ENCODE peak calls at places on chromosomes 5 and 9, in ten cellular contexts. O, D, H, C, L, P, Q, N, U and R are unnamed samples.

GRCh38 chr9:16154570-16155078 is 601.8 kb downstream of the CCDC171 start:
- DNase-seq in O (peak), D (peak), H (no peak), C (peak), L (no peak), P (peak), Q (no peak), N (no peak), U (no peak), R (peak)

GRCh38 chr5:29077451-29077850 is 2039.1 kb upstream of the CDH9 start:
- DNase-seq in O (no peak), D (no peak), H (no peak), C (no peak), L (no peak), P (no peak), Q (no peak), N (no peak), U (peak), R (no peak)

GRCh38 chr5:143583385-143583784 is 179.9 kb upstream of the NR3C1 start:
- DNase-seq in O (peak), D (no peak), H (no peak), C (no peak), L (no peak), P (peak), Q (no peak), N (no peak), U (no peak), R (no peak)

GRCh38 chr5:73957397-73958001 is 331.5 kb downstream of the ARHGEF28 start:
- DNase-seq in O (no peak), D (no peak), H (no peak), C (no peak), L (no peak), P (no peak), Q (no peak), N (no peak), U (no peak), R (no peak)

GRCh38 chr9:114643906-114644305 is 13.7 kb downstream of the TEX53 start:
- DNase-seq in O (no peak), D (no peak), H (no peak), C (no peak), L (no peak), P (no peak), Q (no peak), N (no peak), U (no peak), R (no peak)

GRCh38 chr5:45484781-45485180 is 211.4 kb downstream of the HCN1 start:
- DNase-seq in O (no peak), D (no peak), H (no peak), C (no peak), L (no peak), P (no peak), Q (no peak), N (no peak), U (no peak), R (no peak)

GRCh38 chr5:151078490-151079262 is 2.2 kb downstream of the TNIP1 start:
- DNase-seq in O (no peak), D (no peak), H (no peak), C (peak), L (peak), P (peak), Q (no peak), N (no peak), U (no peak), R (peak)

GRCh38 chr5:87120518-87121314 is 147.0 kb upstream of the RASA1 start:
- DNase-seq in O (no peak), D (no peak), H (peak), C (no peak), L (peak), P (peak), Q (peak), N (no peak), U (peak), R (peak)

GRCh38 chr5:82749453-82749852 is 327.7 kb downstream of the TMEM167A start:
- DNase-seq in O (no peak), D (no peak), H (no peak), C (no peak), L (no peak), P (no peak), Q (no peak), N (no peak), U (no peak), R (no peak)

GRCh38 chr5:138654281-138654867 is 79.2 kb upstream of the HSPA9 start:
- DNase-seq in O (peak), D (no peak), H (no peak), C (peak), L (peak), P (peak), Q (no peak), N (no peak), U (peak), R (peak)

GRCh38 chr9:114006931-114007691 is 71.0 kb downstream of the AMBP start:
- DNase-seq in O (no peak), D (no peak), H (no peak), C (no peak), L (no peak), P (no peak), Q (no peak), N (no peak), U (no peak), R (no peak)

GRCh38 chr5:19546521-19546920 is 441.5 kb downstream of the CDH18 start:
- DNase-seq in O (no peak), D (no peak), H (no peak), C (no peak), L (no peak), P (no peak), Q (no peak), N (no peak), U (no peak), R (no peak)